ENCODE peak calls at places on chromosomes 1 and 21, in five cellular contexts. G is adrenal gland; W is endothelial cell of umbilical vein; E is esophagus squamous epithelium; N is CD4-positive, alpha-beta T cell. F is an unnamed sample.

GRCh38 chr1:190479537-190479936 is 1.9 kb upstream of the BRINP3 start:
- DNase-seq in E (no peak), N (no peak), G (no peak), W (no peak), F (no peak)

GRCh38 chr1:109161836-109162606 is 48.1 kb downstream of the ELAPOR1 start:
- DNase-seq in W (no peak), N (no peak), G (peak), E (no peak), F (no peak)

GRCh38 chr21:41482321-41482720 is 25.6 kb downstream of the TMPRSS2 start:
- DNase-seq in G (no peak), N (no peak), W (no peak), E (no peak), F (no peak)

GRCh38 chr1:7042322-7043231 is 257.3 kb downstream of the CAMTA1 start:
- DNase-seq in W (peak), N (no peak), E (no peak), G (no peak), F (no peak)

GRCh38 chr1:69258842-69259241 is 308.9 kb upstream of the LRRC7 start:
- DNase-seq in N (no peak), G (no peak), E (no peak), W (no peak), F (no peak)

GRCh38 chr1:105894006-105894405 is 1162.5 kb upstream of the PRMT6 start:
- DNase-seq in N (no peak), G (no peak), W (no peak), E (no peak), F (no peak)

GRCh38 chr1:111556318-111557037 is 53.0 kb upstream of the ADORA3 start:
- DNase-seq in E (no peak), N (no peak), G (no peak), W (no peak), F (no peak)

GRCh38 chr1:10074855-10075418 is 42.2 kb downstream of the UBE4B start:
- DNase-seq in E (no peak), W (no peak), N (no peak), G (no peak), F (no peak)

GRCh38 chr1:189751311-189751710 is 726.4 kb downstream of the BRINP3 start:
- DNase-seq in W (no peak), N (no peak), G (no peak), E (no peak), F (no peak)

GRCh38 chr1:229203991-229204632 is 66.8 kb upstream of the RAB4A start:
- DNase-seq in W (no peak), G (no peak), N (no peak), E (no peak), F (no peak)

GRCh38 chr1:30536530-30536929 is 186.9 kb downstream of the MATN1 start:
- DNase-seq in E (no peak), W (no peak), N (no peak), G (no peak), F (no peak)

GRCh38 chr1:60950431-60951068 is 131.8 kb upstream of the NFIA start:
- DNase-seq in E (no peak), G (no peak), N (no peak), W (no peak), F (no peak)

GRCh38 chr1:187338762-187339412 is 510.1 kb downstream of the PLA2G4A start:
- DNase-seq in G (no peak), N (no peak), E (no peak), W (no peak), F (no peak)

GRCh38 chr1:52602328-52603300 is at the start of gene GPX7:
- DNase-seq in N (peak), G (peak), E (no peak), W (peak), F (peak)

GRCh38 chr1:44251989-44252625 is 38.8 kb downstream of the DMAP1 start:
- DNase-seq in G (no peak), N (no peak), E (no peak), W (no peak), F (no peak)

GRCh38 chr21:36665806-36666205 is 33.1 kb upstream of the SIM2 start:
- DNase-seq in E (no peak), G (no peak), N (no peak), W (no peak), F (no peak)

GRCh38 chr1:219467524-219467923 is 145.4 kb downstream of the ZC3H11B start:
- DNase-seq in N (no peak), W (no peak), G (no peak), E (no peak), F (no peak)

GRCh38 chr1:194975913-194976312 is 1632.3 kb downstream of the KCNT2 start:
- DNase-seq in N (no peak), G (no peak), E (no peak), W (no peak), F (no peak)

GRCh38 chr1:96308314-96308713 is 413.3 kb upstream of the PTBP2 start:
- DNase-seq in W (no peak), N (no peak), E (no peak), G (no peak), F (no peak)

GRCh38 chr21:40850071-40850470 is 3.1 kb upstream of the DSCAM start:
- DNase-seq in E (no peak), W (no peak), G (no peak), N (no peak), F (no peak)

GRCh38 chr1:94279048-94279447 is 41.7 kb upstream of the ARHGAP29 start:
- DNase-seq in E (no peak), G (no peak), W (no peak), N (no peak), F (no peak)

GRCh38 chr1:181113061-181113695 is 24.7 kb downstream of the IER5 start:
- DNase-seq in G (no peak), W (no peak), N (no peak), E (no peak), F (no peak)

GRCh38 chr1:159947942-159948341 is 2.5 kb upstream of the IGSF9 start:
- DNase-seq in E (no peak), G (no peak), N (no peak), W (no peak), F (no peak)

GRCh38 chr1:159946242-159947187 is 1.1 kb upstream of the IGSF9 start:
- DNase-seq in N (no peak), E (no peak), W (no peak), G (no peak), F (no peak)

GRCh38 chr1:159943908-159944622 is 1.3 kb downstream of the IGSF9 start:
- DNase-seq in E (no peak), W (no peak), N (no peak), G (no peak), F (no peak)

GRCh38 chr1:159944623-159945455 is 574 bp downstream of the IGSF9 start:
- DNase-seq in N (no peak), E (no peak), G (no peak), W (no peak), F (no peak)

GRCh38 chr1:159945483-159946241 is at the start of gene IGSF9:
- DNase-seq in W (peak), G (peak), N (peak), E (no peak), F (peak)
- TF ChIP-seq CTCF in W (peak), G (peak), N (peak), E (peak), F (peak)

DNA sequence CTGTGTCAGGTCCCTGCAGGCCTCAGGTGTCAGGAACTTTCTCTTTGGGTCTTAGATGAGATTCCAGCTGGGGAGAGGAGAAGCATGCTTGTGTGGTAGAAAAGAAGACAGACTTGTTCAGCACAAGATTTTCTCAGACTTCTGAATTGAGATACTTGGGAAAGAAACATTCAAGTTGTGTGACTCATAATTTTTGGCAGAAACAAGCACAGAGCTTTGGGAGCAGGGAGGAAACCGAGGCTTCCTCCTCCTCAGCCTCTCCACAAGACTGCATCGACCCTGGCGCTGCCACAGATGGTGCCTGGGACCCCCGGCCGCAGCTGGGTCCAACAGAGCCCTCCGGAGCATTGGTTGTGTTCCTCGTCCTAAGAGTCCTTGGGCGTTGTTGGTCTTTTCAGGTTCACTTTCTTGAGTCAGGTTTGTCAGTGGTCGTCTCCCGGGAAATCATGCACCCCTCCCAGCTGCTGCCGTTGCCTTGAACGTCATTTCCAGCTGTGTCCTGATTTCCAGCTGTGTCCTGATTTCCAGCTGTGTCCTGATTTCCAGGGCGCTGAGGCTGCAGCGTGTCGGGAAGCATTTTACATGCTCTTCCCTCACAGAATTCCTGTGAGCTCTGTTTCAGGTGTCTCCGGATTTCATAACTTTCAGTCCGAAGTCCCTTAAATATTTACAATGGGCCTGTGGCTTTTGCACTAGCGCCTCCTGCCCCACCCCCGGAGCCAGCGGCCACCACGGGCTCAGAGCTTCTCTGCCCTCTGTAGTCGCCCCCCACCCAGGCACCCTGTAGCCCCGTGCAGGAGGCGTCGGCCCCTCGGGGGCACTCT is 66.5 kb downstream of the COL18A1 start:
- DNase-seq in N (no peak), W (peak), G (no peak), E (no peak), F (no peak)
- TF ChIP-seq CTCF in N (no peak), W (no peak), G (no peak), E (no peak), F (no peak)

GRCh38 chr1:21141030-21141429 is 35.7 kb downstream of the EIF4G3 start:
- DNase-seq in E (no peak), N (no peak), G (no peak), W (no peak), F (no peak)
- TF ChIP-seq CTCF in E (no peak), N (no peak), G (no peak), W (no peak), F (no peak)

DNA sequence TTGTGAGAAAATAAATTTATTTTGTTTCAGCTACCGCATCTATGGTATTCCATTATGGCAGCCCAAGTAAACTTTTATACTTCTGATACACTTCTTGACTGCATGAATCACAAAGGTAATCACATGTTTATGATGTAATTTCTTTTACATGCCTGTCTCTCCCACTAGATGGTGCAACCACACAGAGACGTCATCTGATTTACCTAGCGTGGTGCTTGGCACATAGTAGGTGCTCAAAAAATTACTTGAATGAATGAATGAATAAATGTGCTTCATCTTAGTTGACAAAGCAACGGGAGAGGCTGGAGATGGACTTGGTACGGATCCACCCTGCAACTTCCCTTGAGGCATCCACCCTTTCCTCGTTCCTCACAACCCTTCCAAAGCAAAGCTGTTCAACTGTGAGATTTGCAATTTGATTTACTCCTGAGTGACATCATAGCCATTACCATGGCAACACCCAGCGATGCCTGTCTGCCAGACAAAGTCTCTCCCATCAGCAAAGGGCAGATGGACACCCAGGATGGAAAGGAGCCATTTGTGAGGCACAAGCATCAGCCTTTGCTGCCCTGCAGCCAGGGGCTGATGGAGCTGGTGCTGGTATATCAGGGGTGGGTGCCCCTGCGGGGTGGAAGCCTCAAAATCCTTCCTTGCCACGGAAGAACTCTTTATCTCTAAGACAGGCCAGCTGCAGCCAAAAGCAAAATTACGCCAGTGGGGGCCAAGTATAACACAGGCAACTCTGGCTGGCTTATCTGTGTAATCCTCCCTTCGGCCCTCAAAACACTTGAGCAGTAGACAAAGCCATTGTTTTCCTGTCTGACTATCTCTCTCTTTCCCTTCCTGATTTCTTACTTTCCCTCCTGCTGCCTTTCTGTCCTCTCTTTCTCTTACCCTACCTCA is 18.9 kb upstream of the VWA5B1 start:
- DNase-seq in G (no peak), W (no peak), E (no peak), N (no peak), F (no peak)
- TF ChIP-seq CTCF in G (no peak), W (no peak), E (no peak), N (no peak), F (no peak)

F was measured in progenitor cell of endocrine pancreas.